ENCODE peak calls at places on chromosomes 13 and 19, in six cellular contexts. C, Y, X, Q, U and F are unnamed samples.

GRCh38 chr13:20375871-20376270 is 143.8 kb upstream of the GJB6 start:
- DNase-seq in C (no peak), Y (no peak), X (no peak), Q (no peak), U (no peak), F (no peak)

GRCh38 chr13:87674143-87674772 is 3.1 kb downstream of the SLITRK5 start:
- DNase-seq in C (no peak), Y (no peak), X (no peak), Q (no peak), U (no peak), F (no peak)

GRCh38 chr13:35231426-35231825 is 245.1 kb downstream of the MAB21L1 start:
- DNase-seq in C (no peak), Y (no peak), X (no peak), Q (no peak), U (no peak), F (no peak)

GRCh38 chr13:112229445-112229844 is 146.7 kb upstream of the SPACA7 start:
- DNase-seq in C (no peak), Y (no peak), X (no peak), Q (no peak), U (no peak), F (no peak)

GRCh38 chr19:18271433-18271841 is 2.8 kb downstream of the IQCN start:
- DNase-seq in C (no peak), Y (no peak), X (no peak), Q (no peak), U (no peak), F (no peak)

GRCh38 chr13:21297452-21297851 is 121.0 kb downstream of the MRPL57 start:
- DNase-seq in C (no peak), Y (no peak), X (no peak), Q (no peak), U (peak; percentile 19), F (no peak)

GRCh38 chr13:73910733-73911132 is 223.5 kb downstream of the KLF12 start:
- DNase-seq in C (no peak), Y (no peak), X (no peak), Q (no peak), U (no peak), F (no peak)

GRCh38 chr19:34066007-34066656 is 106.2 kb upstream of the LSM14A start:
- DNase-seq in C (no peak), Y (no peak), X (no peak), Q (no peak), U (no peak), F (no peak)

GRCh38 chr13:30331331-30331771 is 24.0 kb upstream of the KATNAL1 start:
- DNase-seq in C (no peak), Y (no peak), X (no peak), Q (no peak), U (peak; percentile 2), F (no peak)

GRCh38 chr13:50255639-50256038 is 240.4 kb downstream of the KCNRG start:
- DNase-seq in C (no peak), Y (no peak), X (no peak), Q (no peak), U (no peak), F (peak; percentile 31)

GRCh38 chr13:24185591-24186232 is 25.2 kb downstream of the SPATA13 start:
- DNase-seq in C (no peak), Y (no peak), X (no peak), Q (no peak), U (no peak), F (no peak)

GRCh38 chr19:34559045-34559444 is 77.5 kb downstream of the WTIP start:
- DNase-seq in C (no peak), Y (no peak), X (no peak), Q (no peak), U (no peak), F (no peak)

GRCh38 chr13:59086147-59086546 is 1077.6 kb downstream of the DIAPH3 start:
- DNase-seq in C (no peak), Y (no peak), X (no peak), Q (no peak), U (no peak), F (no peak)

GRCh38 chr19:48683349-48683748 is 10.5 kb upstream of the NTN5 start:
- DNase-seq in C (peak; percentile 16), Y (peak; percentile 15), X (no peak), Q (peak; percentile 23), U (no peak), F (peak; percentile 17)

GRCh38 chr19:38977445-38978314 is 2.1 kb upstream of the FBXO17 start:
- DNase-seq in C (peak; percentile 39), Y (no peak), X (no peak), Q (no peak), U (no peak), F (peak; percentile 67)

GRCh38 chr19:23262892-23263291 is 12.7 kb upstream of the ZNF724 start:
- DNase-seq in C (no peak), Y (no peak), X (no peak), Q (no peak), U (no peak), F (no peak)

GRCh38 chr13:109787135-109787954 is 962 bp upstream of the IRS2 start:
- DNase-seq in C (no peak), Y (peak; percentile 59), X (no peak), Q (peak; percentile 32), U (peak; percentile 68), F (peak; percentile 48)

GRCh38 chr19:57171551-57172081 is 4.3 kb upstream of the DUXA start:
- DNase-seq in C (no peak), Y (no peak), X (no peak), Q (peak; percentile 34), U (no peak), F (no peak)

GRCh38 chr13:114111577-114111976 is 20.8 kb downstream of the RASA3 start:
- DNase-seq in C (no peak), Y (no peak), X (no peak), Q (no peak), U (no peak), F (no peak)

GRCh38 chr19:48619692-48620565 is 623 bp downstream of the SPHK2 start:
- DNase-seq in C (no peak), Y (no peak), X (no peak), Q (no peak), U (no peak), F (no peak)

GRCh38 chr13:32650705-32651311 is 64.6 kb downstream of the PDS5B start:
- DNase-seq in C (peak; percentile 53), Y (peak; percentile 6), X (peak; percentile 44), Q (peak; percentile 51), U (peak; percentile 8), F (peak; percentile 64)

GRCh38 chr19:45852145-45852750 is 10.7 kb downstream of the SYMPK start:
- DNase-seq in C (no peak), Y (no peak), X (no peak), Q (no peak), U (no peak), F (no peak)

GRCh38 chr13:31394491-31394890 is 194.7 kb downstream of the B3GLCT start:
- DNase-seq in C (no peak), Y (no peak), X (no peak), Q (no peak), U (no peak), F (peak; percentile 40)

GRCh38 chr13:40236566-40237168 is 429.8 kb downstream of the FOXO1 start:
- DNase-seq in C (no peak), Y (no peak), X (no peak), Q (no peak), U (no peak), F (no peak)

GRCh38 chr13:48560657-48561337 is 27.9 kb upstream of the RCBTB2 start:
- DNase-seq in C (no peak), Y (no peak), X (no peak), Q (no peak), U (no peak), F (no peak)

GRCh38 chr13:72397265-72397664 is 330.2 kb downstream of the MZT1 start:
- DNase-seq in C (no peak), Y (no peak), X (no peak), Q (no peak), U (no peak), F (no peak)

GRCh38 chr19:10044390-10044789 is 31.1 kb downstream of the RDH8 start:
- DNase-seq in C (no peak), Y (no peak), X (no peak), Q (no peak), U (no peak), F (no peak)

GRCh38 chr19:41995959-41996797 is 2.1 kb upstream of the ATP1A3 start:
- DNase-seq in C (no peak), Y (peak; percentile 21), X (no peak), Q (no peak), U (peak; percentile 13), F (no peak)

GRCh38 chr19:15479391-15480345 is at the start of gene PGLYRP2:
- DNase-seq in C (no peak), Y (no peak), X (no peak), Q (no peak), U (no peak), F (no peak)

GRCh38 chr13:75544681-75545333 is 4.8 kb upstream of the UCHL3 start:
- DNase-seq in C (no peak), Y (no peak), X (no peak), Q (no peak), U (no peak), F (no peak)

GRCh38 chr19:4071610-4072009 is 4.9 kb upstream of the ZBTB7A start:
- DNase-seq in C (no peak), Y (no peak), X (no peak), Q (no peak), U (no peak), F (no peak)

GRCh38 chr19:44894946-44895345 is 3.9 kb downstream of the TOMM40 start:
- DNase-seq in C (no peak), Y (no peak), X (no peak), Q (no peak), U (no peak), F (no peak)

GRCh38 chr13:107842562-107843180 is 372.7 kb downstream of the LIG4 start:
- DNase-seq in C (no peak), Y (no peak), X (no peak), Q (no peak), U (no peak), F (no peak)

GRCh38 chr19:23436318-23436717 is 41.0 kb upstream of the ZNF91 start:
- DNase-seq in C (no peak), Y (no peak), X (no peak), Q (no peak), U (no peak), F (peak; percentile 11)

GRCh38 chr19:35000647-35001501 is 751 bp downstream of the GRAMD1A start:
- DNase-seq in C (peak; percentile 49), Y (no peak), X (peak; percentile 59), Q (peak; percentile 55), U (peak; percentile 44), F (peak; percentile 41)

GRCh38 chr19:10762656-10763055 is 44.8 kb downstream of the DNM2 start:
- DNase-seq in C (no peak), Y (no peak), X (peak; percentile 46), Q (no peak), U (no peak), F (no peak)

GRCh38 chr13:30998548-30999140 is 66.2 kb downstream of the TEX26 start:
- DNase-seq in C (no peak), Y (peak; percentile 46), X (no peak), Q (no peak), U (peak; percentile 35), F (no peak)